ENCODE peak calls at places on chromosomes 4 and X, in seven cellular contexts. J is choroid plexus epithelial cell; H is hypothalamus; Q is small intestine; S is NCI-H1436 treated with DMSO at 0.1 percent for 48 hours; V is stimulated activated CD8-positive, alpha-beta memory T cell treated with anti-CD3 and anti-CD28 coated beads, Interleukin-4, amount 100 ng/mL, for 4 hours; R is HEK293T. F is an unnamed sample.

GRCh38 chr4:3253808-3254207 is 4.8 kb downstream of the MSANTD1 start:
- DNase-seq in J (no peak), H (no peak), Q (no peak), S (no peak), V (no peak), R (no peak), F (no peak)

GRCh38 chrX:66328950-66329596 is 165.0 kb downstream of the HEPH start:
- DNase-seq in J (no peak), H (no peak), Q (no peak), S (no peak), V (no peak), R (no peak), F (no peak)

GRCh38 chrX:39944416-39944815 is 153.3 kb downstream of the BCOR start:
- DNase-seq in J (no peak), H (no peak), Q (no peak), S (no peak), V (no peak), R (no peak), F (no peak)

GRCh38 chr4:150805183-150806025 is 209.7 kb downstream of the LRBA start:
- DNase-seq in J (no peak), H (no peak), Q (no peak), S (no peak), V (no peak), R (no peak), F (no peak)

GRCh38 chr4:29553842-29554241 is 1166.3 kb upstream of the PCDH7 start:
- DNase-seq in J (peak; percentile 8), H (no peak), Q (no peak), S (no peak), V (no peak), R (no peak), F (peak; percentile 94)

GRCh38 chr4:8376361-8377102 is 64.0 kb downstream of the ACOX3 start:
- DNase-seq in J (peak; percentile 65), H (no peak), Q (no peak), S (no peak), V (no peak), R (no peak), F (no peak)

GRCh38 chrX:150983526-150984163 is 510 bp downstream of the HMGB3 start:
- DNase-seq in J (no peak), H (no peak), Q (no peak), S (no peak), V (no peak), R (no peak), F (no peak)

GRCh38 chrX:31333181-31333831 is 261.5 kb upstream of the FTHL17 start:
- DNase-seq in J (peak; percentile 88), H (no peak), Q (no peak), S (no peak), V (no peak), R (no peak), F (peak; percentile 53)

GRCh38 chrX:3046253-3046909 is 5.1 kb downstream of the ARSF start:
- DNase-seq in J (no peak), H (no peak), Q (peak; percentile 33), S (no peak), V (no peak), R (no peak), F (no peak)

GRCh38 chr4:176034498-176034897 is 31.1 kb upstream of the WDR17 start:
- DNase-seq in J (peak; percentile 66), H (no peak), Q (peak; percentile 15), S (no peak), V (no peak), R (no peak), F (peak; percentile 56)

F was measured in MCF 10A.